ENCODE peak calls at places on chromosomes 2 and 18, in five cellular contexts. S is tibial artery; F is stimulated activated CD8-positive, alpha-beta memory T cell treated with anti-CD3 and anti-CD28 coated beads, Interleukin-7, amount 100 ng/mL, for 4 hours; Y is occipital lobe; M is foreskin fibroblast. R is an unnamed sample.
A peak's percentile ranks its signal among the peaks of the same experiment; 100 is the strongest.

GRCh38 chr18:57533399-57533884 is 53.1 kb downstream of the FECH start:
- DNase-seq in S (no peak), F (no peak), Y (no peak), M (peak; percentile 42), R (peak; percentile 43)

GRCh38 chr2:190340369-190340768 is 3.0 kb upstream of the INPP1 start:
- DNase-seq in S (no peak), F (no peak), Y (no peak), M (peak; percentile 26), R (no peak)

GRCh38 chr2:105443610-105444598 is 45.1 kb upstream of the FHL2 start:
- DNase-seq in S (no peak), F (no peak), Y (no peak), M (no peak), R (no peak)

GRCh38 chr18:11975721-11976120 is 5.6 kb upstream of the IMPA2 start:
- DNase-seq in S (no peak), F (no peak), Y (no peak), M (no peak), R (no peak)

GRCh38 chr2:105301646-105302045 is 27.9 kb downstream of the TGFBRAP1 start:
- DNase-seq in S (no peak), F (no peak), Y (no peak), M (no peak), R (no peak)

GRCh38 chr2:85697096-85697495 is 2.9 kb downstream of the GNLY start:
- DNase-seq in S (peak; percentile 47), F (no peak), Y (no peak), M (no peak), R (no peak)

GRCh38 chr2:55460562-55460961 is 40.9 kb upstream of the CCDC88A start:
- DNase-seq in S (no peak), F (no peak), Y (no peak), M (peak; percentile 10), R (peak; percentile 34)

GRCh38 chr2:149561309-149561926 is 26.2 kb downstream of the MMADHC start:
- DNase-seq in S (no peak), F (no peak), Y (no peak), M (no peak), R (no peak)

GRCh38 chr18:56977284-56977683 is 169.6 kb upstream of the BOD1L2 start:
- DNase-seq in S (no peak), F (no peak), Y (no peak), M (no peak), R (no peak)

GRCh38 chr2:205957452-205958154 is 128.4 kb downstream of the INO80D start:
- DNase-seq in S (no peak), F (no peak), Y (no peak), M (no peak), R (no peak)

GRCh38 chr2:37718515-37719161 is 47.2 kb upstream of the CDC42EP3 start:
- DNase-seq in S (no peak), F (no peak), Y (no peak), M (no peak), R (no peak)

GRCh38 chr2:241964133-241964532 is 94.6 kb downstream of the RTP5 start:
- DNase-seq in S (peak; percentile 20), F (no peak), Y (no peak), M (no peak), R (no peak)

GRCh38 chr2:102399499-102400141 is 23.3 kb upstream of the IL18RAP start:
- DNase-seq in S (no peak), F (no peak), Y (no peak), M (no peak), R (no peak)

GRCh38 chr2:242013771-242014170 is 144.2 kb downstream of the RTP5 start:
- DNase-seq in S (no peak), F (no peak), Y (no peak), M (no peak), R (no peak)

GRCh38 chr18:9905401-9905922 is 8.4 kb upstream of the VAPA start:
- DNase-seq in S (no peak), F (no peak), Y (no peak), M (peak; percentile 47), R (peak; percentile 77)

GRCh38 chr2:65436825-65437221 is 4.4 kb upstream of the SPRED2 start:
- DNase-seq in S (no peak), F (no peak), Y (no peak), M (no peak), R (no peak)

GRCh38 chr2:228039752-228040534 is 141.5 kb downstream of the SPHKAP start:
- DNase-seq in S (no peak), F (no peak), Y (no peak), M (peak; percentile 1), R (peak; percentile 8)

GRCh38 chr2:164920430-164920829 is 34.9 kb downstream of the SLC38A11 start:
- DNase-seq in S (no peak), F (no peak), Y (no peak), M (peak; percentile 80), R (peak; percentile 78)

GRCh38 chr2:59276033-59276432 is 1034.9 kb upstream of the FANCL start:
- DNase-seq in S (no peak), F (no peak), Y (no peak), M (no peak), R (no peak)

GRCh38 chr2:26088038-26088643 is 54.3 kb downstream of the RAB10 start:
- DNase-seq in S (no peak), F (no peak), Y (no peak), M (no peak), R (peak; percentile 12)

GRCh38 chr2:72138921-72139381 is 8.7 kb downstream of the CYP26B1 start:
- DNase-seq in S (peak; percentile 69), F (no peak), Y (no peak), M (no peak), R (no peak)

GRCh38 chr2:46045888-46046287 is 251.3 kb upstream of the EPAS1 start:
- DNase-seq in S (no peak), F (no peak), Y (no peak), M (no peak), R (no peak)

GRCh38 chr2:222882484-222882928 is 21.7 kb downstream of the ACSL3 start:
- DNase-seq in S (no peak), F (no peak), Y (no peak), M (no peak), R (no peak)

GRCh38 chr18:27604583-27604982 is 419.5 kb upstream of the CHST9 start:
- DNase-seq in S (no peak), F (no peak), Y (no peak), M (no peak), R (peak; percentile 12)

GRCh38 chr2:70084973-70085710 is 2.1 kb upstream of the PCBP1 start:
- DNase-seq in S (peak; percentile 71), F (peak; percentile 66), Y (peak; percentile 20), M (no peak), R (no peak)

GRCh38 chr2:210752532-210752931 is 196.1 kb downstream of the CPS1 start:
- DNase-seq in S (no peak), F (no peak), Y (no peak), M (no peak), R (no peak)

GRCh38 chr18:13216092-13216582 is 2.4 kb upstream of the LDLRAD4 start:
- DNase-seq in S (peak; percentile 87), F (no peak), Y (peak; percentile 71), M (peak; percentile 48), R (peak; percentile 52)

GRCh38 chr2:10392951-10393647 is 55.0 kb downstream of the ODC1 start:
- DNase-seq in S (no peak), F (no peak), Y (no peak), M (no peak), R (no peak)

GRCh38 chr2:179805001-179805400 is 56.4 kb downstream of the ZNF385B start:
- DNase-seq in S (no peak), F (no peak), Y (no peak), M (no peak), R (no peak)

GRCh38 chr18:79947881-79948610 is 3.4 kb downstream of the SLC66A2 start:
- DNase-seq in S (no peak), F (no peak), Y (no peak), M (no peak), R (peak; percentile 66)

GRCh38 chr2:88627055-88627855 is at the start of gene EIF2AK3:
- DNase-seq in S (peak; percentile 100), F (peak; percentile 93), Y (peak; percentile 100), M (peak; percentile 100), R (peak; percentile 100)

GRCh38 chr2:134539946-134540345 is 178.9 kb downstream of the TMEM163 start:
- DNase-seq in S (no peak), F (no peak), Y (no peak), M (no peak), R (no peak)

GRCh38 chr18:66560092-66560491 is 43.8 kb downstream of the CDH19 start:
- DNase-seq in S (no peak), F (no peak), Y (no peak), M (no peak), R (no peak)

GRCh38 chr2:144183744-144184143 is 336.2 kb downstream of the ZEB2 start:
- DNase-seq in S (no peak), F (peak; percentile 74), Y (no peak), M (peak; percentile 96), R (peak; percentile 97)

GRCh38 chr18:72847134-72847533 is 20.7 kb downstream of the NETO1 start:
- DNase-seq in S (no peak), F (no peak), Y (peak; percentile 13), M (no peak), R (peak; percentile 21)

GRCh38 chr2:174326880-174327558 is 7.7 kb upstream of the SP9 start:
- DNase-seq in S (no peak), F (no peak), Y (no peak), M (no peak), R (no peak)

GRCh38 chr2:239324456-239324855 is 76.4 kb downstream of the HDAC4 start:
- DNase-seq in S (no peak), F (no peak), Y (no peak), M (no peak), R (no peak)

GRCh38 chr2:187689372-187689771 is 135.1 kb upstream of the TFPI start:
- DNase-seq in S (no peak), F (no peak), Y (no peak), M (no peak), R (no peak)

GRCh38 chr2:219714681-219715080 is 87.3 kb downstream of the SLC4A3 start:
- DNase-seq in S (no peak), F (no peak), Y (no peak), M (no peak), R (no peak)